ENCODE peak calls at places on chromosomes 1 and 21, in four cellular contexts. H is GM23248, E is MM.1S, O is GM23338. G is an unnamed sample.

GRCh38 chr1:27745466-27745865 is 19.7 kb downstream of the FAM76A start:
- DNase-seq in E (no peak), H (no peak), O (no peak), G (no peak)

GRCh38 chr21:35764077-35764476 is 296.2 kb downstream of the SETD4 start:
- DNase-seq in E (no peak), H (no peak), O (no peak), G (no peak)

GRCh38 chr1:38992450-38993111 is 1.5 kb downstream of the AKIRIN1 start:
- DNase-seq in O (no peak), E (no peak), H (peak; percentile 15), G (peak; percentile 79)

GRCh38 chr1:175839678-175840669 is 96.6 kb upstream of the TNR start:
- DNase-seq in H (no peak), E (no peak), O (no peak), G (no peak)

GRCh38 chr21:28283652-28284490 is 708.8 kb downstream of the LTN1 start:
- DNase-seq in O (no peak), H (peak; percentile 76), E (no peak), G (no peak)

GRCh38 chr1:94658221-94658620 is 116.7 kb upstream of the F3 start:
- DNase-seq in O (no peak), H (peak; percentile 83), E (no peak), G (no peak)

GRCh38 chr1:121413817-121414216 is 229.0 kb downstream of the SRGAP2C start:
- DNase-seq in O (no peak), H (no peak), E (no peak), G (no peak)

GRCh38 chr1:241767737-241768136 is 80.3 kb upstream of the EXO1 start:
- DNase-seq in E (peak; percentile 7), H (no peak), O (peak; percentile 22), G (no peak)

GRCh38 chr1:119816407-119816806 is 5.1 kb upstream of the REG4 start:
- DNase-seq in E (no peak), O (no peak), H (peak; percentile 23), G (no peak)

GRCh38 chr1:194295690-194296089 is 1109.3 kb upstream of the B3GALT2 start:
- DNase-seq in E (peak; percentile 87), O (peak; percentile 76), H (peak; percentile 0), G (peak; percentile 85)

GRCh38 chr1:180196436-180197003 is 33.5 kb upstream of the LHX4 start:
- DNase-seq in H (no peak), E (no peak), O (no peak), G (no peak)

GRCh38 chr1:92473781-92474495 is 12.8 kb downstream of the GFI1 start:
- DNase-seq in O (no peak), E (no peak), H (no peak), G (no peak)

GRCh38 chr1:100304921-100305320 is 38.9 kb downstream of the RTCA start:
- DNase-seq in H (no peak), O (peak; percentile 70), E (no peak), G (no peak)

GRCh38 chr1:45035631-45036301 is 23.7 kb downstream of the UROD start:
- DNase-seq in E (no peak), H (no peak), O (no peak), G (peak; percentile 4)

GRCh38 chr1:41983451-41983850 is 64.7 kb upstream of the HIVEP3 start:
- DNase-seq in H (no peak), O (no peak), E (no peak), G (no peak)

GRCh38 chr1:153565529-153566374 is at the start of gene S100A2:
- DNase-seq in E (no peak), H (peak; percentile 98), O (no peak), G (no peak)

DNA sequence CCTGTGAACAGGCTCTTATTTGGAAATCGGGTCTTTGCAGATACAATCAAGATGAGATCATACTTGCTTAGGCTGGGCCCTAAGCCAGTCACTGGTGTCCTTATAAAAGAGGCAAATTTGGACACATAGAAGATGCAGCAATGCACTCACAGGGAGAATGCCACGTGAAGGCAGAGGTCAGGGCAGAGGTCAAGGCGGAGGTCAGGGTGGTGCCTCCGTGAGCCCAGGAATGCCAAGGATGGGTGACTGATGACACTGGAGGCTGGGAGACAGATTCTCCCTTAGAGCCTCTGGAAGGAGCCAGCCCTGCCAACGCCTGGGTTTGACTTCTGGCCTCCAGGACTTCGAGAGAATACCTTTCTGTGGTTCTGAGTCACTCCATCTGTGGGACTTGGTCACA is 22.8 kb upstream of the C1orf174 start:
- DNase-seq in O (no peak), E (no peak), H (no peak), G (no peak)
- H3K9me2 ChIP-seq in O (no peaks in the 10 kb centered on the region), E (no peaks in the 10 kb centered on the region), H (no peaks in the 10 kb centered on the region), G (no peaks in the 10 kb centered on the region)

DNA sequence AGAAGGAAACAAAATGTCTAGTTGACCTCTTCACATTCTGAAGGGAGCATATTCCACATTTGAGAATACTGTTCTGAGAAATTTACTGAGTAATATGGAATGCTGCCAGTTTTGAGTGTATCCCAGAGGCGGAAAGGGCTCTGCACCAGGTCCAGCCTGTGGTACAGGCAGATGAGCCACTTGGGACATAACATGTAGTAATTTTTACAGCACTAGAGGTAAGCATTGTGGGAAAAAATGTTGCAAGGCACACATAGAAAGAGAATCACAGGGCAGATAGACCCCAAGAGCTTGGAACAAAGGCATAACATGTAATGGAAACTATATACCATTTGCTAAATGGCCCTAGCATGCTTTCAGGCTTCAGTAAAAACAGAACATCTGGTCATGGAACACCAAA is 228.5 kb downstream of the USH2A start:
- DNase-seq in E (no peak), H (no peak), O (no peak), G (no peak)
- H3K9me2 ChIP-seq in E (no peaks in the 10 kb centered on the region), H (no peaks in the 10 kb centered on the region), O (no peaks in the 10 kb centered on the region), G (no peaks in the 10 kb centered on the region)

GRCh38 chr1:236168716-236169429 is 26.5 kb downstream of the GPR137B start:
- DNase-seq in O (peak; percentile 62), H (peak; percentile 47), E (peak; percentile 78), G (no peak)

GRCh38 chr1:236173174-236173767 is 30.9 kb downstream of the GPR137B start:
- DNase-seq in H (no peak), O (peak; percentile 31), E (no peak), G (no peak)

GRCh38 chr1:236175642-236176336 is 33.5 kb downstream of the GPR137B start:
- DNase-seq in H (no peak), O (no peak), E (no peak), G (peak; percentile 32)

GRCh38 chr1:236176337-236177336 is 34.3 kb downstream of the GPR137B start:
- DNase-seq in H (peak; percentile 3), O (no peak), E (no peak), G (no peak)

GRCh38 chr1:236172041-236172579 is 29.8 kb downstream of the GPR137B start:
- DNase-seq in H (no peak), O (no peak), E (no peak), G (no peak)
- H3K9me2 ChIP-seq in H (no peaks in the 10 kb centered on the region), O (no peaks in the 10 kb centered on the region), E (no peaks in the 10 kb centered on the region), G (no peaks in the 10 kb centered on the region)

DNA sequence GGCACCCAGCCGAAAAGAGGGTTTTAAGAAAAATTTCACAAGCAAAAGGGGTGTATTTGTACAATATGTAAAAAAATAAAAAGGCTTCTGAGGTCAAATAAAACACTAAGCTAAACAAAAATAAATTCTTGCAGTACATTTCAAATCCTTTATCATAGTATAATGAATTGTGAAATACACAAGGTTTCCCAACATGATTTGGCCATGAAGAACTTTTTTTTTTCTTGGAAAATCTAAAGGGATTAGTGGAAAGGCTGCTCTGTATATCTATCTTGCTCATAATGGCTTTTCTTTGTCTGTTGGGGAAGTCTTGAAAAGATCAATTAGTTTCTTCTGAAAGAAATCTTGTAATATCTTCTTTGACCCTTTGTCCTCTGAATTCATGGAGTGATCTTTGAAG is 593.4 kb downstream of the PLPP3 start:
- DNase-seq in H (peak; percentile 19), E (no peak), O (no peak), G (no peak)
- H3K9me2 ChIP-seq in H (no peaks in the 10 kb centered on the region), E (no peaks in the 10 kb centered on the region), O (no peaks in the 10 kb centered on the region), G (no peaks in the 10 kb centered on the region)

DNA sequence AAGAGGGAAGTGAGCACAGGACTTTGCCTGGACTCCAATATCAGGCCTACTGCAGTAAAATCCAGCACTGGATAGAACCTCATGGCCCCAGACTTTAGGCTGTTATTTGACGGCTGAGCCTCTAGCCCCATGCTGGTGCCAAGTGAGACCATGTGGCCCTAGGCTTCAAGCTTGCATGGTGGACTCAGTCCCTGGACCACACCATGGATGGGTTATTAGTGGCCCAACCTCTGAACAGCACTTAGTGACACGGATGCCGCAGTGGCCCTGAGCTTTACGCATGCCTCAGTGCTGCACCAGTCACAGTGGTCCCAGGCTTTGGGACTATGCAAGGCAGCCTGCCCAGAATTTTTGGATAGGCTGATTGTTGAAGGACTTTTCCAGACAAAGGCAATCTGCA is 13.0 kb downstream of the IFI44L start:
- DNase-seq in O (no peak), H (no peak), E (no peak), G (no peak)
- H3K9me2 ChIP-seq in O (no peaks in the 10 kb centered on the region), H (no peaks in the 10 kb centered on the region), E (no peaks in the 10 kb centered on the region), G (no peaks in the 10 kb centered on the region)

G was measured in Karpas-422.